ENCODE peak calls at places on chromosomes 7 and 10, in seven cellular contexts. X, Q, J, S, U, E and W are unnamed samples.

GRCh38 chr10:11415095-11415494 is 196.4 kb downstream of the USP6NL start:
- DNase-seq in E (no peak), X (no peak), U (no peak), J (no peak), Q (no peak), S (no peak), W (no peak)

GRCh38 chr7:137006293-137006692 is 137.8 kb downstream of the CHRM2 start:
- DNase-seq in J (no peak), S (no peak), Q (no peak), U (no peak), E (peak), X (no peak), W (peak)

GRCh38 chr10:130618636-130619035 is 482.4 kb downstream of the GLRX3 start:
- DNase-seq in Q (no peak), U (no peak), J (no peak), S (no peak), X (no peak), E (no peak), W (no peak)

GRCh38 chr7:42605381-42605780 is 306.5 kb downstream of the C7orf25 start:
- DNase-seq in E (no peak), Q (no peak), S (no peak), U (no peak), J (no peak), X (no peak), W (no peak)

GRCh38 chr7:46835556-46835955 is 746.4 kb downstream of the TNS3 start:
- DNase-seq in S (no peak), X (no peak), E (peak), Q (no peak), U (no peak), J (no peak), W (no peak)

GRCh38 chr7:100942038-100942774 is 7.1 kb upstream of the MUC3A start:
- DNase-seq in X (peak), U (no peak), Q (no peak), E (peak), S (no peak), J (no peak), W (peak)

GRCh38 chr7:39609462-39610149 is 13.8 kb upstream of the RALA start:
- DNase-seq in X (no peak), E (no peak), S (no peak), Q (no peak), J (no peak), U (no peak), W (no peak)

GRCh38 chr7:55265836-55266235 is 99.3 kb upstream of the LANCL2 start:
- DNase-seq in U (no peak), X (no peak), J (no peak), S (no peak), Q (no peak), E (no peak), W (no peak)

GRCh38 chr10:132135398-132135872 is 51.3 kb upstream of the DPYSL4 start:
- DNase-seq in X (no peak), Q (no peak), E (no peak), J (no peak), S (no peak), U (no peak), W (no peak)